ENCODE peak calls at places on chromosomes 2 and 18, in ten cellular contexts. T is fibroblast of lung; D is CD8-positive, alpha-beta memory T cell; Z is GM23248; O is ovary; A is breast epithelium; R is transverse colon; L is CD8-positive, alpha-beta T cell; C is CD4-positive, alpha-beta memory T cell; H is ascending aorta. J is an unnamed sample. For H3K27me3 and H3K4me1, the result is how much of the 10 kb centered on the place peaks cover.

GRCh38 chr2:156340377-156340776 is 7.9 kb upstream of the NR4A2 start:
- DNase-seq in T (no peak), D (no peak), Z (peak), O (no peak), A (no peak), R (no peak), L (no peak), C (no peak), H (no peak), J (no peak)

GRCh38 chr18:24763765-24764548 is 303.5 kb downstream of the HRH4 start:
- DNase-seq in T (peak), D (no peak), Z (peak), O (peak), A (no peak), R (no peak), L (no peak), C (no peak), H (no peak), J (no peak)

GRCh38 chr2:193695367-193695766 is 1500.6 kb upstream of the TMEFF2 start:
- DNase-seq in T (peak), D (no peak), Z (peak), O (no peak), A (no peak), R (no peak), L (no peak), C (no peak), H (no peak), J (no peak)

GRCh38 chr2:181399046-181399445 is 58.1 kb upstream of the ITGA4 start:
- DNase-seq in T (no peak), D (no peak), Z (no peak), O (no peak), A (no peak), R (no peak), L (no peak), C (no peak), H (no peak), J (no peak)

GRCh38 chr2:149561309-149561926 is 26.2 kb downstream of the MMADHC start:
- DNase-seq in T (peak), D (no peak), Z (peak), O (no peak), A (no peak), R (no peak), L (no peak), C (peak), H (no peak), J (peak)

GRCh38 chr2:19648583-19648982 is 253.2 kb downstream of the TTC32 start:
- DNase-seq in T (peak), D (no peak), Z (peak), O (no peak), A (no peak), R (no peak), L (no peak), C (no peak), H (no peak), J (no peak)

GRCh38 chr2:59888015-59888414 is 665.4 kb downstream of the BCL11A start:
- DNase-seq in T (no peak), D (peak), Z (no peak), O (no peak), A (no peak), R (no peak), L (peak), C (peak), H (no peak), J (peak)

GRCh38 chr2:28643911-28644334 is 107.7 kb upstream of the PPP1CB start:
- DNase-seq in T (peak), D (no peak), Z (peak), O (peak), A (no peak), R (peak), L (no peak), C (no peak), H (no peak), J (no peak)

GRCh38 chr2:75310915-75311314 is 111.6 kb upstream of the TACR1 start:
- DNase-seq in T (peak), D (no peak), Z (peak), O (no peak), A (no peak), R (no peak), L (no peak), C (no peak), H (no peak), J (no peak)

GRCh38 chr2:94986392-94986963 is 39.0 kb upstream of the MAL start:
- DNase-seq in T (peak), D (no peak), Z (peak), O (no peak), A (no peak), R (peak), L (no peak), C (peak), H (no peak), J (peak)

GRCh38 chr18:9734189-9734588 is 26.1 kb downstream of the RAB31 start:
- DNase-seq in T (no peak), D (no peak), Z (no peak), O (no peak), A (no peak), R (peak), L (no peak), C (no peak), H (no peak), J (no peak)

GRCh38 chr18:9334351-9335254 is at the start of gene TWSG1:
- DNase-seq in T (peak), D (peak), Z (peak), O (peak), A (peak), R (peak), L (peak), C (peak), H (peak), J (peak)

GRCh38 chr18:73848656-73849055 is 299.0 kb downstream of the FBXO15 start:
- DNase-seq in T (peak), D (no peak), Z (peak), O (no peak), A (no peak), R (no peak), L (no peak), C (no peak), H (no peak), J (no peak)

GRCh38 chr2:124209441-124209840 is 184.4 kb downstream of the CNTNAP5 start:
- DNase-seq in T (no peak), D (no peak), Z (no peak), O (no peak), A (no peak), R (no peak), L (no peak), C (no peak), H (no peak), J (no peak)

GRCh38 chr2:139652385-139652784 is 872.2 kb upstream of the NXPH2 start:
- DNase-seq in T (no peak), D (no peak), Z (no peak), O (no peak), A (no peak), R (no peak), L (no peak), C (no peak), H (no peak), J (no peak)

DNA sequence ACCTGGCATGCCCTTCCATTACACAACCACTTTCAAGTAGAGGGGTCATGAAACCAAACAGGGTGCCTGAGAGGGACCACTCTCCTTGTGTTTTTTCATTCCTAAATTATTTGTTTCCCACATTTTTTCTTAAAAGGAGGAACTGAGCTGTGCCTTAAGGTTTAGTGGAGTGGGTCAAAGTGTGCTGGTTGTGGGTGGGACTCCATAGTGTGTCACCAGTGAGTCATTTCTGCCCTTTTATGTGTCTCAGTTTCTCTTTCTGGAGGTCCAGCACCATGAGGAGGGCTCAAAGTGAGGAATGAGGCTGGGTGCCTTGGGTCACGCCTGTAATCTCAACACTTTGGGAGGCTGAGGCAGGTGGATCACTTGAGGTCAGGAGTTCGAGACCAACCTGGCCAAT is 37.8 kb downstream of the COMMD1 start:
- DNase-seq in T (peak), D (no peak), Z (peak), O (no peak), A (no peak), R (no peak), L (no peak), C (no peak), H (no peak), J (no peak)
- H3K27ac ChIP-seq in T (no peak), D (no peak), Z (no peak), O (no peak), A (no peak), R (no peak), L (no peak), C (no peak), H (no peak), J (no peak)

DNA sequence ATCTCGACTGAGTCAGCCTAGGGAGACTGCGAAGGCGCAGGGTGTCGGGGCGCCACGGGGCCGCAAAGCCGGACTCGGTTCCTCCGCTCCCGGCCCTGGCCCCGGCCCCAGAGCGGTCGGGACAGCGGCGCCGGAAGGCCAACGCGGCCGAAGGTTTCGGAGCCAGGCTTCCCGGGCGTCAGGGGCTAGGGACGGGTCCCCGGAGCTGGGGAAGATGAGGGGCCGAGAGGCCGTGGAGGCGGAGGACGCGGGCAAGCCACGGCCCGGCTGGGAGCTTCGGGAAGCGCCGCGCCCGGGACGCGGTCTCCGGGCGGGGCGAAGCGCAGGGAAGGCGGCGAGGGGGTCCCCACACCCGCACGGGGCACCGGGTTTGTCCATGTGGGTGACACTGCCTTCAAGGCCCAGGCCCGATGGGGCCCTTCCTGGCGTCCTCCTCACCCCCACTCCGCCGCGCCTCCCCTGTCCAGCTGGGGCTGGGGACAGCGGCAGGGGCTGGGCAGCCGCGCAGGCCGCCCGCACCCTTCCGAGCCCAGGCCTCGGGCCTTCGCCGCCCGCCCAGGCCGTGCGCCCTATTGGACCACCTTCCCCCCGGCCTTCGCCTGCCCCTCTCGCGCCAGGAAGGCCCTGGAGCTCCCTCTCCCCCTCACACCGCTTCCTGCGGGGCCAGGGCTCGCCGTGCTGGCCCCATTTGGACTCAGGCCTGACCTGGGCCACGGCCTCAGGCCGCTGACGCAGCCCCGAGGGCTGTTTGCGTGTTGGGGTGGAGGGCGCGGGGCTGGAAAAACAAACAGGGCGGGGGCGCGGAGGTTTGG is 12.6 kb upstream of the SIX3 start:
- DNase-seq in T (no peak), D (no peak), Z (peak), O (no peak), A (no peak), R (no peak), L (no peak), C (no peak), H (no peak), J (no peak)
- H3K27me3 ChIP-seq in T (half or more), D (under half), Z (half or more), O (under half), A (half or more), R (half or more), L (under half), C (under half), H (under half), J (under half)

GRCh38 chr2:9222246-9222898 is 15.8 kb downstream of the ASAP2 start:
- DNase-seq in T (peak), D (no peak), Z (peak), O (no peak), A (no peak), R (no peak), L (no peak), C (no peak), H (no peak), J (no peak)

GRCh38 chr2:9217838-9218770 is 11.5 kb downstream of the ASAP2 start:
- DNase-seq in T (no peak), D (no peak), Z (peak), O (no peak), A (no peak), R (no peak), L (no peak), C (no peak), H (no peak), J (no peak)

GRCh38 chr2:9219027-9219445 is 12.4 kb downstream of the ASAP2 start:
- DNase-seq in T (peak), D (no peak), Z (no peak), O (no peak), A (no peak), R (no peak), L (no peak), C (no peak), H (no peak), J (no peak)

GRCh38 chr2:9220201-9220600 is 13.6 kb downstream of the ASAP2 start:
- DNase-seq in T (no peak), D (no peak), Z (peak), O (no peak), A (no peak), R (no peak), L (no peak), C (no peak), H (no peak), J (no peak)

DNA sequence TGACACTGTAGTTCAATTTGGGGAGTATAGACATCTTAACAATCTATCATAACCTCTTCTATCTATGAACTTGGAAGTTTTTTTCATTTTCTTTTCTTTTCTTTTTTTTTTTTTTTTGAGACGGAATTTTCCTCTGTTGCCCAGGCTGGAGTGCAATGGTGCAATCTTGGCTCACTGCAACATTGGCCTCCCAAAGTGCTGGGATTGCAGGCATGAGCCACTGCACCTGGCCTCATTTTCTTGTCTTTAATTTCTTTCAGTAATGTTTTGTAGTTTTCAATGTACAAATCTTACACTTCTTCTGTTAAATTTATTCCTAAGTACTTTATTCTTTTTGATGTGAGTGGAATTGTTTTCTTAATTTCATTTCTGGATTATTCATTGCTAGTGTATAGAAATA is 14.6 kb downstream of the ASAP2 start:
- DNase-seq in T (no peak), D (no peak), Z (peak), O (no peak), A (no peak), R (no peak), L (no peak), C (no peak), H (no peak), J (no peak)
- H3K4me1 ChIP-seq in T (under half), D (under half), Z (half or more), O (under half), A (under half), R (under half), L (under half), C (under half), H (half or more), J (under half)

GRCh38 chr2:108594132-108594981 is 60.1 kb downstream of the LIMS1 start:
- DNase-seq in T (peak), D (no peak), Z (peak), O (no peak), A (no peak), R (no peak), L (no peak), C (no peak), H (no peak), J (no peak)
- H3K27ac ChIP-seq in T (peak), D (peak), Z (peak), O (no peak), A (peak), R (peak), L (no peak), C (no peak), H (peak), J (no peak)

DNA sequence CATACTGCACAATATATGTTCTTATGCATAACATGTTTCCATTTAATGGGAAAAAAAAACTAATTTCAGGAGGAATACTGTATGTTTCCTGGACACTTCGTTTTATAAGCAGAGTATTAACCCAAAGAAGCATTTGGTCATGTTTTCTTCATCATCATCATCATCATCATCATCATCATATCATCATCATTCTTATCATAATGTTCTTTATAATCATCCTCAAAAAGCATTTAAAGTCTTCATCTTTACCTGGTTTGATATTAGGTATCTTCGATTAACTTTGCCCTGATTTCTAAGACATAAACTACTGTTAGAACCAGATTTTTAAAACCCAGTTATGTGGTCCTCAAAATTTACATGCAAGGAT is 47.9 kb downstream of the ZEB2 start:
- DNase-seq in T (no peak), D (no peak), Z (no peak), O (no peak), A (no peak), R (no peak), L (no peak), C (no peak), H (no peak), J (no peak)
- H3K27me3 ChIP-seq in T (under half), D (under half), Z (under half), O (under half), A (under half), R (under half), L (under half), C (under half), H (under half), J (under half)

J was measured in naive thymus-derived CD4-positive, alpha-beta T cell.